ENCODE peak calls at places on chromosomes 13 and 19, in four cellular contexts. G is iris pigment epithelial cell; H is AG20443; Y is effector memory CD4-positive, alpha-beta T cell. P is an unnamed sample.

GRCh38 chr13:99258210-99258860 is at the start of gene GPR18:
- DNase-seq in Y (no peak), H (no peak), G (no peak), P (no peak)

GRCh38 chr19:55705972-55706371 is 30.9 kb downstream of the EPN1 start:
- DNase-seq in Y (no peak), H (no peak), G (no peak), P (no peak)

GRCh38 chr19:51030631-51031030 is 4.2 kb downstream of the KLK12 start:
- DNase-seq in G (no peak), H (peak), Y (no peak), P (no peak)

GRCh38 chr13:30862707-30863106 is 43.4 kb upstream of the MEDAG start:
- DNase-seq in Y (no peak), H (no peak), G (no peak), P (no peak)

GRCh38 chr19:30664358-30665058 is 292.3 kb downstream of the ZNF536 start:
- DNase-seq in H (peak), Y (no peak), G (peak), P (no peak)

GRCh38 chr13:111165611-111166010 is 50.5 kb downstream of the ARHGEF7 start:
- DNase-seq in Y (no peak), G (no peak), H (no peak), P (no peak)

GRCh38 chr19:41529484-41530183 is 46.3 kb upstream of the CEACAM21 start:
- DNase-seq in Y (no peak), G (no peak), H (no peak), P (no peak)

GRCh38 chr19:45878043-45878794 is 7.7 kb downstream of the IRF2BP1 start:
- DNase-seq in Y (no peak), G (no peak), H (no peak), P (no peak)

GRCh38 chr13:60431108-60431700 is 34.2 kb downstream of the TDRD3 start:
- DNase-seq in Y (no peak), H (peak), G (peak), P (no peak)

GRCh38 chr19:50719566-50719965 is at the start of gene SHANK1:
- DNase-seq in H (no peak), G (no peak), Y (no peak), P (no peak)

GRCh38 chr19:48739835-48740704 is at the start of gene RASIP1:
- DNase-seq in H (no peak), Y (no peak), G (no peak), P (no peak)

GRCh38 chr13:108508263-108508662 is 121.1 kb upstream of the MYO16 start:
- DNase-seq in H (peak), Y (no peak), G (peak), P (no peak)

GRCh38 chr19:5369962-5370367 is 29.4 kb upstream of the PTPRS start:
- DNase-seq in H (peak), Y (no peak), G (peak), P (peak)

GRCh38 chr19:47848871-47849473 is 10.1 kb upstream of the TPRX2 start:
- DNase-seq in H (no peak), Y (no peak), G (peak), P (peak)

GRCh38 chr13:45396548-45397095 is 21.6 kb downstream of the SLC25A30 start:
- DNase-seq in H (no peak), G (peak), Y (no peak), P (peak)

GRCh38 chr19:10339380-10339960 is at the start of gene ICAM3:
- DNase-seq in G (no peak), Y (no peak), H (no peak), P (no peak)

GRCh38 chr13:20442370-20442769 is 83.3 kb downstream of the CRYL1 start:
- DNase-seq in Y (no peak), G (no peak), H (no peak), P (no peak)

GRCh38 chr13:25085125-25085742 is 10.7 kb upstream of the PABPC3 start:
- DNase-seq in H (peak), G (peak), Y (no peak), P (no peak)

P was measured in MG63.